ENCODE peak calls at places on chromosomes 7 and 10, in seven cellular contexts. V is dorsolateral prefrontal cortex, R is uterus, C is neural progenitor cell, M is H9, U is left ventricle myocardium inferior, D is PC-3. Z is an unnamed sample.

GRCh38 chr10:104300736-104301292 is 31.8 kb downstream of the GSTO2 start:
- DNase-seq in V (peak; percentile 67), R (peak; percentile 68), C (no peak), M (no peak), U (peak; percentile 75), D (peak; percentile 79), Z (peak; percentile 36)

GRCh38 chr10:60807499-60807898 is 29.2 kb downstream of the CDK1 start:
- DNase-seq in V (no peak), R (no peak), C (no peak), M (no peak), U (no peak), D (no peak), Z (no peak)

GRCh38 chr7:55593515-55594318 is 21.4 kb upstream of the VOPP1 start:
- DNase-seq in V (no peak), R (peak; percentile 55), C (peak; percentile 73), M (peak; percentile 83), U (peak; percentile 57), D (peak; percentile 79), Z (peak; percentile 75)

GRCh38 chr7:29853072-29853471 is 46.8 kb downstream of the WIPF3 start:
- DNase-seq in V (no peak), R (no peak), C (no peak), M (no peak), U (no peak), D (peak; percentile 3), Z (no peak)

GRCh38 chr10:79628988-79629954 is 18.5 kb downstream of the SFTPA1 start:
- DNase-seq in V (no peak), R (no peak), C (no peak), M (no peak), U (no peak), D (no peak), Z (no peak)

GRCh38 chr10:123156091-123156490 is 1.9 kb downstream of the BUB3 start:
- DNase-seq in V (no peak), R (no peak), C (no peak), M (no peak), U (no peak), D (peak; percentile 81), Z (no peak)

GRCh38 chr7:16493266-16493665 is 27.7 kb upstream of the SOSTDC1 start:
- DNase-seq in V (no peak), R (no peak), C (no peak), M (no peak), U (no peak), D (no peak), Z (no peak)

GRCh38 chr7:98479318-98479717 is 78.4 kb upstream of the BAIAP2L1 start:
- DNase-seq in V (no peak), R (no peak), C (no peak), M (no peak), U (no peak), D (no peak), Z (no peak)

GRCh38 chr7:128167316-128167691 is 73.8 kb upstream of the LEP start:
- DNase-seq in V (no peak), R (peak; percentile 51), C (peak; percentile 71), M (peak; percentile 53), U (no peak), D (peak; percentile 16), Z (peak; percentile 82)

GRCh38 chr10:14604181-14605142 is 170.2 kb downstream of the FAM107B start:
- DNase-seq in V (peak; percentile 75), R (peak; percentile 83), C (peak; percentile 91), M (peak; percentile 45), U (peak; percentile 84), D (peak; percentile 69), Z (peak; percentile 96)

GRCh38 chr7:8190121-8190895 is 71.7 kb downstream of the ICA1 start:
- DNase-seq in V (no peak), R (no peak), C (peak; percentile 78), M (no peak), U (no peak), D (peak; percentile 66), Z (peak; percentile 43)

GRCh38 chr10:78149193-78149592 is 115.5 kb downstream of the RPS24 start:
- DNase-seq in V (no peak), R (no peak), C (no peak), M (no peak), U (no peak), D (no peak), Z (no peak)

GRCh38 chr10:97459111-97459510 is 13.1 kb downstream of the ZDHHC16 start:
- DNase-seq in V (no peak), R (no peak), C (no peak), M (no peak), U (no peak), D (no peak), Z (no peak)

GRCh38 chr7:155228459-155228845 is 69.2 kb upstream of the INSIG1 start:
- DNase-seq in V (no peak), R (no peak), C (no peak), M (no peak), U (no peak), D (no peak), Z (no peak)

GRCh38 chr10:93630609-93631320 is 18.4 kb downstream of the PDE6C start:
- DNase-seq in V (no peak), R (no peak), C (no peak), M (no peak), U (no peak), D (no peak), Z (no peak)

GRCh38 chr10:52682766-52683165 is 89.8 kb downstream of the MBL2 start:
- DNase-seq in V (no peak), R (no peak), C (no peak), M (no peak), U (no peak), D (peak; percentile 100), Z (no peak)

GRCh38 chr7:44257618-44258422 is 57.0 kb downstream of the YKT6 start:
- DNase-seq in V (peak; percentile 72), R (peak; percentile 62), C (peak; percentile 40), M (no peak), U (peak; percentile 78), D (peak; percentile 78), Z (peak; percentile 78)

GRCh38 chr7:23471090-23471859 is 984 bp upstream of the IGF2BP3 start:
- DNase-seq in V (no peak), R (no peak), C (peak; percentile 97), M (peak; percentile 92), U (no peak), D (peak; percentile 78), Z (peak; percentile 82)

GRCh38 chr7:138797715-138798320 is at the start of the genes ATP6V0A4 and TMEM213:
- DNase-seq in V (no peak), R (no peak), C (peak; percentile 56), M (peak; percentile 89), U (no peak), D (no peak), Z (peak; percentile 66)
- TF ChIP-seq CTCF in V (no peak), R (no peak), C (no peak), M (peak; percentile 44), U (no peak), D (no peak), Z (no peak)

GRCh38 chr10:34001087-34001580 is 666.7 kb upstream of the NRP1 start:
- DNase-seq in V (no peak), R (no peak), C (no peak), M (no peak), U (no peak), D (no peak), Z (no peak)
- TF ChIP-seq CTCF in V (no peak), R (no peak), C (no peak), M (no peak), U (no peak), D (peak; percentile 18), Z (no peak)

GRCh38 chr7:141674702-141675101 is 27.3 kb downstream of the DENND11 start:
- DNase-seq in V (no peak), R (no peak), C (peak; percentile 80), M (peak; percentile 82), U (no peak), D (no peak), Z (no peak)
- TF ChIP-seq CTCF in V (peak; percentile 32), R (no peak), C (peak; percentile 92), M (peak; percentile 88), U (peak; percentile 45), D (peak; percentile 66), Z (no peak)

DNA sequence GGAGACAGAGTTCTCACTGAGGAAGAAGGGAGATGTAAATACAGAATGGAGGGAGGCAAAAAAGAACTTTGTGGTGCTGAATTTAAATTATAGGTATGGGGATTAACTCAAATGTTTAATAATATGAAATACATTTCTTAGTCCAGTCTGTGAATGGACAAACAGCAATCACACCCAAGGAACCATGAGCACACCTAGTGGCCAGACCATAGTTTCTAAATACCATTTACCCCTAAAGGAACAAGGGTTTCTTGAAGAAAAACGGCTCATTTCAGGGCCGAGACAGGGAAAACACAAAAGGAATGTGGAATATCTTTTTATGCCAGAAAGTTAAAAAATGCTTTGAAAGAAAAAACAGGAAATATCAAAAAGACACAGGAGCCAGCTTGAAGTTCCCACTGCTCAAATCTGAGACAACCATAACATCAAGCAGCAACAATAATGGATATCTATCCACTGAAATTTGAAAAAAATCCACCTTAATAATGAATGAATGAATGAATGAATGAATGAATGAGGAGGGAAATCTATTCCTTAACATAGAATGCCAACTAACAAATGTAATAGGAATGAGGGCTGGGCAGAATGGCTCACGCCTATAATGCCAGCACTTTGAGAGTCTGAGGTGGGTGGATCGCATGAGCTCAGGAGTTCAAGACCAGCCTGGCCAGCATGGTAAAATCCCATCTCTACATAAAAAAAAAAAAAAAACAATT is 8.6 kb downstream of the IPMK start:
- DNase-seq in V (no peak), R (no peak), C (no peak), M (no peak), U (no peak), D (peak; percentile 34), Z (no peak)
- TF ChIP-seq CTCF in V (no peak), R (no peak), C (no peak), M (peak; percentile 32), U (no peak), D (peak; percentile 58), Z (no peak)

GRCh38 chr7:143181349-143181748 is 1.9 kb upstream of the TAS2R39 start:
- DNase-seq in V (no peak), R (no peak), C (no peak), M (no peak), U (no peak), D (no peak), Z (no peak)
- TF ChIP-seq CTCF in V (no peak), R (no peak), C (no peak), M (no peak), U (no peak), D (no peak), Z (no peak)

GRCh38 chr10:5902511-5903274 is 12.7 kb downstream of the FBH1 start:
- DNase-seq in V (no peak), R (no peak), C (no peak), M (no peak), U (peak; percentile 37), D (no peak), Z (no peak)
- TF ChIP-seq CTCF in V (no peak), R (no peak), C (no peak), M (no peak), U (no peak), D (no peak), Z (no peak)

GRCh38 chr7:151704284-151704968 is 172.5 kb downstream of the PRKAG2 start:
- DNase-seq in V (no peak), R (no peak), C (no peak), M (no peak), U (peak; percentile 7), D (no peak), Z (no peak)
- TF ChIP-seq CTCF in V (no peak), R (no peak), C (no peak), M (no peak), U (no peak), D (no peak), Z (no peak)

GRCh38 chr7:20783716-20784310 is 2.9 kb downstream of the SP8 start:
- DNase-seq in V (no peak), R (no peak), C (peak; percentile 70), M (peak; percentile 73), U (no peak), D (peak; percentile 48), Z (peak; percentile 26)
- TF ChIP-seq CTCF in V (no peak), R (no peak), C (peak; percentile 22), M (peak; percentile 31), U (no peak), D (peak; percentile 23), Z (no peak)

Z was measured in upper lobe of left lung.